ENCODE peak calls at places on chromosomes 12 and 14, in nine cellular contexts. E is suprapubic skin, X is esophagus muscularis mucosa, R is right lobe of liver, L is esophagus squamous epithelium, P is HepG2, M is ovary, W is stomach, A is uterus. U is an unnamed sample.

GRCh38 chr14:45070215-45070614 is 13.7 kb upstream of the PRPF39 start:
- DNase-seq in E (no peak), X (no peak), R (no peak), L (no peak), P (no peak), M (no peak), W (no peak), A (no peak), U (no peak)

GRCh38 chr14:69234106-69234505 is 25.9 kb upstream of the GALNT16 start:
- DNase-seq in E (no peak), X (no peak), R (no peak), L (no peak), P (no peak), M (no peak), W (no peak), A (no peak), U (no peak)

GRCh38 chr12:128644664-128645296 is 179.0 kb downstream of the SLC15A4 start:
- DNase-seq in E (no peak), X (no peak), R (peak), L (no peak), P (peak), M (no peak), W (peak), A (no peak), U (no peak)

GRCh38 chr14:32404784-32405573 is 75.9 kb downstream of the AKAP6 start:
- DNase-seq in E (no peak), X (no peak), R (no peak), L (no peak), P (no peak), M (no peak), W (no peak), A (no peak), U (no peak)

GRCh38 chr14:36268957-36269734 is 51.3 kb downstream of the MBIP start:
- DNase-seq in E (no peak), X (no peak), R (no peak), L (no peak), P (no peak), M (no peak), W (no peak), A (no peak), U (peak)

GRCh38 chr12:85280138-85280983 is at the start of gene ALX1:
- DNase-seq in E (peak), X (no peak), R (no peak), L (no peak), P (no peak), M (peak), W (no peak), A (peak), U (no peak)

GRCh38 chr14:34181308-34181707 is 230.4 kb upstream of the EGLN3 start:
- DNase-seq in E (no peak), X (no peak), R (no peak), L (no peak), P (no peak), M (no peak), W (no peak), A (no peak), U (no peak)

GRCh38 chr12:26473291-26473690 is 277.9 kb downstream of the SSPN start:
- DNase-seq in E (no peak), X (no peak), R (no peak), L (no peak), P (no peak), M (no peak), W (no peak), A (no peak), U (peak)

GRCh38 chr14:73743431-73743931 is 29.3 kb upstream of the PNMA1 start:
- DNase-seq in E (no peak), X (no peak), R (peak), L (no peak), P (no peak), M (no peak), W (no peak), A (no peak), U (no peak)

GRCh38 chr14:81400852-81401251 is 728 bp upstream of the STON2 start:
- DNase-seq in E (peak), X (peak), R (no peak), L (no peak), P (no peak), M (no peak), W (peak), A (peak), U (no peak)

GRCh38 chr12:131103614-131104463 is 150.1 kb downstream of the ADGRD1 start:
- DNase-seq in E (peak), X (no peak), R (peak), L (no peak), P (no peak), M (peak), W (peak), A (peak), U (peak)
- H3K27ac ChIP-seq in E (no peak), X (no peak), R (no peak), L (peak), P (no peak), M (no peak), W (no peak), A (no peak), U (no peak)

DNA sequence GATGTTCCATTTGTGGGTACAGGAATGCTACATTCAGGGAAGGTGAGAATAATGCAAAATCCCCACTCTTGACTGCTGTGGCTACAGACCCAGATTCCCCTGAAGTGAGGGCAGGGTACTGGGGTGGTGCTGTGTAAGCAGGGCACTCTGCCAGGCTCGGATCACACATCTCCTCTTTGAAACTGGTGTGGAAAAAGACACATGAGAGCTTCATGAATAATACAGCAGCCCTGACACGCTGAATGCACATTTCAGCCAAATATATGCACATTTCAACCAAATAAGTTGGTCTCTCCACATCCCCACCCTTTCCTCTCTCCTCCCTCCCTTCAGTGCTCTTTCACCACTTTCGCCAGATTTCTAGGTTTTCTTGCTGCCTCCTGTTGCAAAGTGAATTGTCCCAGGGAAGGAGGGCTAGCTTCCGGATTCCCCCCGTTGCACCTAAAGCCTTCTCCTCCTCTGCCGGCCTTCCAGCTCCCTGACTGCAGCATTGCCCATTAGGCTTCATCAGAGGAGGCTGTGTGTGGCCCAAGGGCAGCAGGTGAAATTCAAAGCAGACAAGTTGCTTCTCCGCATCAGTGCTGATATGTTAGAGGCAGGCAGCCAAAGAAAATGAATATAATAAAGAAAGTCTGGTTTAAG is 118.2 kb upstream of the TMCC3 start:
- DNase-seq in E (no peak), X (no peak), R (no peak), L (no peak), P (no peak), M (no peak), W (no peak), A (no peak), U (no peak)
- TF ChIP-seq POLR2A in E (no peak), X (no peak), R (no peak), L (no peak), P (no peak), M (no peak), W (no peak), A (no peak), U (no peak)

GRCh38 chr12:64670856-64671639 is 60.8 kb downstream of the RASSF3 start:
- DNase-seq in E (no peak), X (no peak), R (no peak), L (no peak), P (no peak), M (no peak), W (peak), A (no peak), U (no peak)

GRCh38 chr12:64671682-64672081 is 61.4 kb downstream of the RASSF3 start:
- DNase-seq in E (no peak), X (no peak), R (no peak), L (no peak), P (no peak), M (no peak), W (no peak), A (no peak), U (no peak)

GRCh38 chr12:64672925-64673409 is 62.7 kb downstream of the RASSF3 start:
- DNase-seq in E (no peak), X (no peak), R (peak), L (no peak), P (peak), M (peak), W (peak), A (peak), U (no peak)

GRCh38 chr12:64669270-64669842 is 59.1 kb downstream of the RASSF3 start:
- DNase-seq in E (no peak), X (no peak), R (peak), L (no peak), P (peak), M (peak), W (peak), A (no peak), U (peak)

DNA sequence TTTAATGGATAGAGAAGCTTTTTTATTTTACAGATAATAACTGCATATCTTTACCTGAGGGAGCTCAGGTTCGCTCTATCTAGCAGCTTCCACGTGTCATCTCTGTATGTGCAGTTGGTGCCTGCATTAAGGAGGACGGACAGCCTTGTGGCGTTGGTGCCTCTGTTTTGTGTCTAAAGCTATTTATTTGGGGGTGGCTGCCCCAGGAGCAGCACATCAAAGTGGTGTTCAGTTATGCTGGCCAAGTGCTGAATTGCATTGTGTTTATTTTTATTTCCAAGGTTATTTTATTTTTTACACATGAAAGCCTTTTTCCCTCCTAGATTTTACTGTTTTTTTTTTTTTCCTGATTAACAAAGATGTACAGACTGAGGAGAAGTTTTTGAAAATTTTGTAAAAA is 59.7 kb downstream of the RASSF3 start:
- DNase-seq in E (no peak), X (no peak), R (no peak), L (no peak), P (no peak), M (no peak), W (no peak), A (no peak), U (no peak)
- H3K27ac ChIP-seq in E (no peak), X (peak), R (no peak), L (peak), P (peak), M (no peak), W (peak), A (peak), U (peak)

DNA sequence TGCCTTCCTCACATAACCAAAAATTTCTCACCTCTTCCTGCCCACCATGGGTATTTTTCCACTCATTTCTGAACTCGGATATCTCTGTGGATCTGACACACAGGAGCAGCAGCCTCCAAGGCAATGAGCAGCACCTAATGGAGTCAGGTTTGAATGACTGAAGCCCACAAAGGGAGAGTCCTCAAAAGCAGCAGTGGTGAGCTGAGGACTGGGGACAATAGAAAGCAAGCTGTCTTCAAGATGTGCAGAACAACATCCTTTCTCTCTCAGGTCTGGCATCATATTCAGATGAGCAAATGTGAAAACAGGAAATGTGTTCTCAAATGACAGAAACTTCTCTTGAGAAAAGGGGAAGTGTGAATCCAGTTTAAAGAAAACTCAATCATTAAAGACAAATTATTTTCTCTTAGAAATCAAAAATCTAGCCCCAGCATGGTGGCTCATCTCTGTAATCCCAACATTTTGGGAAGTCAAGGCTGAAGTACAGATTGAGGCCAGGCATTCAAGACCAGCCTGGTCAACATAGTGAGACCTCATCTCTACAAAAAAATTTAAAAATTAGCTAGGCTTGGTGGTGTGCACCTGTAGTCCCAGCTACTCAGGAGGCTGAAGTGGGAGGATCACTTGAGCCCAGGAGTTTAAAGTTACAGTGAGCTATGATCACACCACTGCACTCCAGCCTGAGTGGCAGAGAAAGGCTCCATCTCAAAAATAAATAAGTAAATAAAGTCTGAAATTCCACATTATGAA is 54.2 kb downstream of the C12orf42 start:
- DNase-seq in E (no peak), X (no peak), R (no peak), L (no peak), P (no peak), M (no peak), W (no peak), A (no peak), U (no peak)
- TF ChIP-seq POLR2A in E (no peak), X (no peak), R (no peak), L (peak), P (no peak), M (no peak), W (no peak), A (no peak), U (no peak)

DNA sequence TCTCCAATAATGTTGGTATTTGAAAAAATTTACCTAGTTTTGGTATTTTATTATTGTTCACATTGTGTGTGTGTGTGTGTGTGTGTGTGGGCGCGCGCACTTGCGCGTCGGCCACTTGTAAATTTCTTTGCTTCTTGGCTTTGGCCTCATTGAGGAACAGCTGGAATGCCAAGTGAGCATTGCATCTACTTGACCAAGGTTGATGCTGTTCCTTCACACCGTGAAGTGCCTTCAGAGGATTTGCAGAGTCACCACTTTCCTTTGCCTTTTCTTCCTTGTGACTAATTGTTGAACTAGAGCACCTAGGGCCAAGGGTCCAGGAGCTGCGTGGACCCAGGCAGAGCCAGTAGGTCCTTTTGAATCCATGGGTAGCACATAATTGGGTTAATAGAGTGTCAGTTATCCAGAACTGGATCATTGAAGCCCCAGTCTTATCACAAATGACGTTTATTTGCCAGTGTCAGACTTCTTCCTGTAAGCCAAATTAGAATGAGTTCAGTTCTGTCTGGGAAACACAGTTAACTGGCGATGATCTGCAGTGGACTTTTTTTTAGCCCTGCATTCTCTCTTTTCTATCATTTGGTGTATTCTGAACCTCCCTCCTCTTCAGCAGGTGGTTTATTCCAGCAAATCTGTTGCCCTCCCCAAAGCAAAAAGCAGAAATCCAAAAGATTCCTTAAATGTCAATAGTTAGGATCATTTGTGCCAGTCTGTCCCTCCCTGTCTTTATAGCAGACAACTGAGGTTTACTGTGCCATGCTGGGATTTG is 2.6 kb downstream of the PPP2R5C start:
- DNase-seq in E (peak), X (peak), R (no peak), L (no peak), P (no peak), M (no peak), W (no peak), A (no peak), U (peak)
- H3K27ac ChIP-seq in E (no peak), X (peak), R (no peak), L (peak), P (no peak), M (no peak), W (no peak), A (no peak), U (peak)

GRCh38 chr12:52232916-52233461 is at the start of gene KRT7:
- DNase-seq in E (no peak), X (no peak), R (no peak), L (no peak), P (no peak), M (no peak), W (no peak), A (no peak), U (peak)
- TF ChIP-seq POLR2A in E (no peak), X (no peak), R (peak), L (peak), P (no peak), M (no peak), W (no peak), A (peak), U (peak)